ENCODE peak calls at places on chromosomes 7 and 10, in five cellular contexts. One of them, this sample, is unnamed.

GRCh38 chr7:40945788-40946187 is 757.1 kb downstream of the INHBA start:
- DNase-seq in ureter: no peak
- DNase-seq in cardiac muscle cell: no peak
- DNase-seq in stimulated activated CD4-positive, alpha-beta T cell treated with anti-CD3 and anti-CD28 coated beads, Interleukin-1b, Interleukin-23, amount 100 ng/mL, for 1 hour: no peak
- DNase-seq in aorta: no peak
- DNase-seq in this sample: no peak

GRCh38 chr10:74593470-74593869 is 232.9 kb upstream of the KAT6B start:
- DNase-seq in stimulated activated CD4-positive, alpha-beta T cell treated with anti-CD3 and anti-CD28 coated beads, Interleukin-1b, Interleukin-23, amount 100 ng/mL, for 1 hour: no peak
- DNase-seq in ureter: no peak
- DNase-seq in aorta: no peak
- DNase-seq in cardiac muscle cell: peak; percentile 67
- DNase-seq in this sample: no peak

GRCh38 chr10:113504423-113504822 is 48.4 kb upstream of the HABP2 start:
- DNase-seq in ureter: no peak
- DNase-seq in stimulated activated CD4-positive, alpha-beta T cell treated with anti-CD3 and anti-CD28 coated beads, Interleukin-1b, Interleukin-23, amount 100 ng/mL, for 1 hour: no peak
- DNase-seq in cardiac muscle cell: no peak
- DNase-seq in aorta: no peak
- DNase-seq in this sample: no peak

GRCh38 chr7:2938514-2939192 is 94.5 kb upstream of the GNA12 start:
- DNase-seq in ureter: no peak
- DNase-seq in stimulated activated CD4-positive, alpha-beta T cell treated with anti-CD3 and anti-CD28 coated beads, Interleukin-1b, Interleukin-23, amount 100 ng/mL, for 1 hour: no peak
- DNase-seq in aorta: peak; percentile 71
- DNase-seq in cardiac muscle cell: no peak
- DNase-seq in this sample: no peak

GRCh38 chr7:37656913-37657530 is 26.5 kb upstream of the GPR141 start:
- DNase-seq in cardiac muscle cell: no peak
- DNase-seq in stimulated activated CD4-positive, alpha-beta T cell treated with anti-CD3 and anti-CD28 coated beads, Interleukin-1b, Interleukin-23, amount 100 ng/mL, for 1 hour: no peak
- DNase-seq in aorta: no peak
- DNase-seq in ureter: no peak
- DNase-seq in this sample: no peak

GRCh38 chr7:66896441-66896840 is 24.6 kb upstream of the TMEM248 start:
- DNase-seq in cardiac muscle cell: no peak
- DNase-seq in stimulated activated CD4-positive, alpha-beta T cell treated with anti-CD3 and anti-CD28 coated beads, Interleukin-1b, Interleukin-23, amount 100 ng/mL, for 1 hour: no peak
- DNase-seq in ureter: no peak
- DNase-seq in aorta: peak; percentile 22
- DNase-seq in this sample: no peak

GRCh38 chr10:121668336-121669009 is 70.2 kb upstream of the FGFR2 start:
- DNase-seq in aorta: peak; percentile 81
- DNase-seq in cardiac muscle cell: peak; percentile 72
- DNase-seq in stimulated activated CD4-positive, alpha-beta T cell treated with anti-CD3 and anti-CD28 coated beads, Interleukin-1b, Interleukin-23, amount 100 ng/mL, for 1 hour: no peak
- DNase-seq in ureter: peak; percentile 83
- DNase-seq in this sample: no peak

GRCh38 chr7:7944619-7945282 is 23.8 kb upstream of the GLCCI1 start:
- DNase-seq in aorta: no peak
- DNase-seq in ureter: no peak
- DNase-seq in cardiac muscle cell: no peak
- DNase-seq in stimulated activated CD4-positive, alpha-beta T cell treated with anti-CD3 and anti-CD28 coated beads, Interleukin-1b, Interleukin-23, amount 100 ng/mL, for 1 hour: no peak
- DNase-seq in this sample: no peak

GRCh38 chr10:21194510-21194993 is 297.4 kb upstream of the NEBL start:
- DNase-seq in ureter: no peak
- DNase-seq in aorta: no peak
- DNase-seq in stimulated activated CD4-positive, alpha-beta T cell treated with anti-CD3 and anti-CD28 coated beads, Interleukin-1b, Interleukin-23, amount 100 ng/mL, for 1 hour: no peak
- DNase-seq in cardiac muscle cell: peak; percentile 70
- DNase-seq in this sample: no peak

GRCh38 chr7:3861941-3862340 is 560.9 kb downstream of the SDK1 start:
- DNase-seq in ureter: no peak
- DNase-seq in stimulated activated CD4-positive, alpha-beta T cell treated with anti-CD3 and anti-CD28 coated beads, Interleukin-1b, Interleukin-23, amount 100 ng/mL, for 1 hour: no peak
- DNase-seq in cardiac muscle cell: peak; percentile 66
- DNase-seq in aorta: no peak
- DNase-seq in this sample: no peak

GRCh38 chr10:132133005-132133404 is 53.7 kb upstream of the DPYSL4 start:
- DNase-seq in aorta: peak; percentile 63
- DNase-seq in stimulated activated CD4-positive, alpha-beta T cell treated with anti-CD3 and anti-CD28 coated beads, Interleukin-1b, Interleukin-23, amount 100 ng/mL, for 1 hour: no peak
- DNase-seq in cardiac muscle cell: no peak
- DNase-seq in ureter: no peak
- DNase-seq in this sample: no peak

GRCh38 chr10:114002422-114002821 is 41.2 kb upstream of the ADRB1 start:
- DNase-seq in cardiac muscle cell: no peak
- DNase-seq in aorta: no peak
- DNase-seq in stimulated activated CD4-positive, alpha-beta T cell treated with anti-CD3 and anti-CD28 coated beads, Interleukin-1b, Interleukin-23, amount 100 ng/mL, for 1 hour: no peak
- DNase-seq in ureter: no peak
- DNase-seq in this sample: no peak

GRCh38 chr10:64211466-64211865 is 690.3 kb downstream of the REEP3 start:
- DNase-seq in cardiac muscle cell: no peak
- DNase-seq in stimulated activated CD4-positive, alpha-beta T cell treated with anti-CD3 and anti-CD28 coated beads, Interleukin-1b, Interleukin-23, amount 100 ng/mL, for 1 hour: no peak
- DNase-seq in aorta: no peak
- DNase-seq in ureter: no peak
- DNase-seq in this sample: no peak

GRCh38 chr10:132223156-132223590 is 36.4 kb downstream of the DPYSL4 start:
- DNase-seq in ureter: peak; percentile 85
- DNase-seq in cardiac muscle cell: peak; percentile 87
- DNase-seq in aorta: peak; percentile 91
- DNase-seq in stimulated activated CD4-positive, alpha-beta T cell treated with anti-CD3 and anti-CD28 coated beads, Interleukin-1b, Interleukin-23, amount 100 ng/mL, for 1 hour: peak; percentile 37
- DNase-seq in this sample: peak; percentile 39

GRCh38 chr7:118217068-118217715 is 7.3 kb upstream of the ANKRD7 start:
- DNase-seq in aorta: no peak
- DNase-seq in stimulated activated CD4-positive, alpha-beta T cell treated with anti-CD3 and anti-CD28 coated beads, Interleukin-1b, Interleukin-23, amount 100 ng/mL, for 1 hour: no peak
- DNase-seq in ureter: no peak
- DNase-seq in cardiac muscle cell: no peak
- DNase-seq in this sample: no peak

GRCh38 chr7:20241491-20242261 is 24.5 kb upstream of the MACC1 start:
- DNase-seq in stimulated activated CD4-positive, alpha-beta T cell treated with anti-CD3 and anti-CD28 coated beads, Interleukin-1b, Interleukin-23, amount 100 ng/mL, for 1 hour: no peak
- DNase-seq in ureter: no peak
- DNase-seq in aorta: no peak
- DNase-seq in cardiac muscle cell: peak; percentile 79
- DNase-seq in this sample: no peak

GRCh38 chr7:134128829-134129228 is 1.7 kb downstream of the LRGUK start:
- DNase-seq in stimulated activated CD4-positive, alpha-beta T cell treated with anti-CD3 and anti-CD28 coated beads, Interleukin-1b, Interleukin-23, amount 100 ng/mL, for 1 hour: no peak
- DNase-seq in cardiac muscle cell: no peak
- DNase-seq in aorta: no peak
- DNase-seq in ureter: no peak
- DNase-seq in this sample: no peak

GRCh38 chr10:12768156-12768731 is 233.3 kb downstream of the CCDC3 start:
- DNase-seq in ureter: no peak
- DNase-seq in cardiac muscle cell: peak; percentile 41
- DNase-seq in stimulated activated CD4-positive, alpha-beta T cell treated with anti-CD3 and anti-CD28 coated beads, Interleukin-1b, Interleukin-23, amount 100 ng/mL, for 1 hour: no peak
- DNase-seq in aorta: no peak
- DNase-seq in this sample: no peak

GRCh38 chr10:78309536-78310237 is 276.0 kb downstream of the RPS24 start:
- DNase-seq in cardiac muscle cell: no peak
- DNase-seq in stimulated activated CD4-positive, alpha-beta T cell treated with anti-CD3 and anti-CD28 coated beads, Interleukin-1b, Interleukin-23, amount 100 ng/mL, for 1 hour: no peak
- DNase-seq in aorta: no peak
- DNase-seq in ureter: peak; percentile 17
- DNase-seq in this sample: no peak

GRCh38 chr10:71713135-71714040 is 6.2 kb downstream of the C10orf105 start:
- DNase-seq in ureter: peak; percentile 88
- DNase-seq in aorta: peak; percentile 95
- DNase-seq in cardiac muscle cell: peak; percentile 97
- DNase-seq in stimulated activated CD4-positive, alpha-beta T cell treated with anti-CD3 and anti-CD28 coated beads, Interleukin-1b, Interleukin-23, amount 100 ng/mL, for 1 hour: no peak
- DNase-seq in this sample: no peak

GRCh38 chr10:12193193-12193592 is 2.5 kb downstream of the NUDT5 start:
- DNase-seq in ureter: no peak
- DNase-seq in stimulated activated CD4-positive, alpha-beta T cell treated with anti-CD3 and anti-CD28 coated beads, Interleukin-1b, Interleukin-23, amount 100 ng/mL, for 1 hour: no peak
- DNase-seq in aorta: no peak
- DNase-seq in cardiac muscle cell: peak; percentile 74
- DNase-seq in this sample: no peak

GRCh38 chr7:30251708-30252329 is 32.6 kb upstream of the ZNRF2 start:
- DNase-seq in cardiac muscle cell: no peak
- DNase-seq in aorta: no peak
- DNase-seq in stimulated activated CD4-positive, alpha-beta T cell treated with anti-CD3 and anti-CD28 coated beads, Interleukin-1b, Interleukin-23, amount 100 ng/mL, for 1 hour: no peak
- DNase-seq in ureter: no peak
- DNase-seq in this sample: no peak

GRCh38 chr7:68203246-68203645 is 1206.6 kb downstream of the TYW1 start:
- DNase-seq in cardiac muscle cell: no peak
- DNase-seq in ureter: no peak
- DNase-seq in aorta: no peak
- DNase-seq in stimulated activated CD4-positive, alpha-beta T cell treated with anti-CD3 and anti-CD28 coated beads, Interleukin-1b, Interleukin-23, amount 100 ng/mL, for 1 hour: no peak
- DNase-seq in this sample: no peak

GRCh38 chr10:86960003-86960862 is 1.8 kb downstream of the SNCG start:
- DNase-seq in ureter: no peak
- DNase-seq in stimulated activated CD4-positive, alpha-beta T cell treated with anti-CD3 and anti-CD28 coated beads, Interleukin-1b, Interleukin-23, amount 100 ng/mL, for 1 hour: no peak
- DNase-seq in aorta: peak; percentile 88
- DNase-seq in cardiac muscle cell: peak; percentile 81
- DNase-seq in this sample: no peak